ENCODE peak calls at places on chromosome 16, in four cellular contexts. M, B, G and I are unnamed samples.

GRCh38 chr16:57859331-57859730 is 57.0 kb upstream of the KIFC3 start:
- DNase-seq in M (no peak), B (no peak), G (peak; percentile 32), I (peak; percentile 66)

GRCh38 chr16:68188170-68188569 is 47.8 kb downstream of the ESRP2 start:
- DNase-seq in M (no peak), B (no peak), G (peak; percentile 25), I (no peak)

GRCh38 chr16:80518436-80518835 is 22.4 kb upstream of the DYNLRB2 start:
- DNase-seq in M (no peak), B (no peak), G (no peak), I (peak; percentile 59)

GRCh38 chr16:28610595-28611270 is 889 bp upstream of the SULT1A1 start:
- DNase-seq in M (no peak), B (no peak), G (peak; percentile 86), I (peak; percentile 30)

GRCh38 chr16:17304124-17304813 is 166.5 kb downstream of the XYLT1 start:
- DNase-seq in M (no peak), B (no peak), G (no peak), I (peak; percentile 66)

GRCh38 chr16:2786061-2786825 is 1.1 kb downstream of the PRSS33 start:
- DNase-seq in M (no peak), B (no peak), G (peak; percentile 44), I (no peak)

GRCh38 chr16:48087639-48088038 is 68.2 kb downstream of the ABCC12 start:
- DNase-seq in M (no peak), B (no peak), G (no peak), I (no peak)

GRCh38 chr16:12323007-12323699 is 346.6 kb downstream of the SNX29 start:
- DNase-seq in M (no peak), B (no peak), G (no peak), I (no peak)

GRCh38 chr16:67430504-67431076 is 331 bp upstream of the HSD11B2 start:
- DNase-seq in M (no peak), B (no peak), G (no peak), I (no peak)

GRCh38 chr16:49491736-49492089 is 118.1 kb downstream of the C16orf78 start:
- DNase-seq in M (no peak), B (peak; percentile 42), G (peak; percentile 91), I (peak; percentile 86)

GRCh38 chr16:22304411-22304810 is 7.2 kb downstream of the POLR3E start:
- DNase-seq in M (no peak), B (no peak), G (peak; percentile 27), I (no peak)

GRCh38 chr16:50244140-50244503 is 22.2 kb upstream of the ADCY7 start:
- DNase-seq in M (peak; percentile 81), B (no peak), G (no peak), I (no peak)

GRCh38 chr16:10862432-10862831 is 14.6 kb upstream of the CIITA start:
- DNase-seq in M (peak; percentile 62), B (peak; percentile 43), G (no peak), I (no peak)

GRCh38 chr16:31099860-31100638 is 5.5 kb upstream of the VKORC1 start:
- DNase-seq in M (no peak), B (no peak), G (no peak), I (no peak)

GRCh38 chr16:66378739-66379570 is 12.5 kb downstream of the CDH5 start:
- DNase-seq in M (no peak), B (no peak), G (no peak), I (peak; percentile 80)

GRCh38 chr16:83835972-83836566 is 28.3 kb downstream of the HSBP1 start:
- DNase-seq in M (peak; percentile 33), B (no peak), G (no peak), I (no peak)

GRCh38 chr16:75476817-75477216 is 12.3 kb upstream of the TMEM170A start:
- DNase-seq in M (no peak), B (no peak), G (no peak), I (no peak)